ENCODE peak calls at places on chromosomes 6 and 20, in nine cellular contexts. H, V, E, K, U, O, X, N and P are unnamed samples.

GRCh38 chr6:85364354-85364753 is 85.5 kb upstream of the NT5E start:
- DNase-seq in H (no peak), V (peak), E (peak), K (no peak), U (no peak), O (no peak), X (peak), N (no peak), P (no peak)

GRCh38 chr20:32327087-32327681 is 30.9 kb upstream of the ASXL1 start:
- DNase-seq in H (no peak), V (peak), E (peak), K (peak), U (no peak), O (peak), X (peak), N (no peak), P (no peak)

GRCh38 chr6:128491041-128491642 is 29.3 kb downstream of the PTPRK start:
- DNase-seq in H (peak), V (no peak), E (no peak), K (peak), U (peak), O (no peak), X (peak), N (no peak), P (no peak)

GRCh38 chr20:32773880-32774279 is 11.7 kb downstream of the DNMT3B start:
- DNase-seq in H (no peak), V (no peak), E (no peak), K (no peak), U (no peak), O (no peak), X (no peak), N (no peak), P (no peak)

GRCh38 chr6:157251565-157252247 is 71.6 kb downstream of the TMEM242 start:
- DNase-seq in H (no peak), V (no peak), E (no peak), K (no peak), U (no peak), O (no peak), X (no peak), N (peak), P (no peak)

GRCh38 chr6:5142915-5143314 is 57.8 kb downstream of the PPP1R3G start:
- DNase-seq in H (no peak), V (peak), E (no peak), K (no peak), U (no peak), O (peak), X (no peak), N (no peak), P (no peak)

GRCh38 chr6:97923249-97923648 is 640.2 kb upstream of the MMS22L start:
- DNase-seq in H (no peak), V (no peak), E (no peak), K (no peak), U (no peak), O (no peak), X (no peak), N (no peak), P (no peak)

GRCh38 chr20:16111853-16112412 is 461.3 kb downstream of the KIF16B start:
- DNase-seq in H (no peak), V (no peak), E (no peak), K (no peak), U (no peak), O (no peak), X (no peak), N (no peak), P (no peak)

GRCh38 chr20:50494428-50494827 is 15.8 kb upstream of the PTPN1 start:
- DNase-seq in H (no peak), V (no peak), E (no peak), K (no peak), U (no peak), O (no peak), X (no peak), N (no peak), P (no peak)

GRCh38 chr20:53937330-53937729 is 133.1 kb downstream of the BCAS1 start:
- DNase-seq in H (no peak), V (no peak), E (no peak), K (no peak), U (no peak), O (no peak), X (no peak), N (no peak), P (no peak)

GRCh38 chr6:25360611-25361010 is 81.4 kb downstream of the CARMIL1 start:
- DNase-seq in H (no peak), V (peak), E (peak), K (no peak), U (no peak), O (peak), X (peak), N (no peak), P (no peak)

GRCh38 chr6:123418101-123418500 is 218.6 kb downstream of the TRDN start:
- DNase-seq in H (no peak), V (no peak), E (no peak), K (no peak), U (no peak), O (no peak), X (no peak), N (no peak), P (peak)

GRCh38 chr20:19492937-19493336 is 265.1 kb upstream of the RIN2 start:
- DNase-seq in H (no peak), V (no peak), E (no peak), K (no peak), U (peak), O (no peak), X (no peak), N (peak), P (no peak)

GRCh38 chr6:149264629-149265028 is 52.9 kb upstream of the TAB2 start:
- DNase-seq in H (no peak), V (no peak), E (no peak), K (peak), U (peak), O (no peak), X (no peak), N (no peak), P (no peak)

GRCh38 chr20:46113071-46113470 is 5.0 kb upstream of the CD40 start:
- DNase-seq in H (no peak), V (no peak), E (no peak), K (no peak), U (no peak), O (no peak), X (no peak), N (no peak), P (no peak)

GRCh38 chr6:144159727-144160126 is 9.4 kb downstream of the STX11 start:
- DNase-seq in H (no peak), V (no peak), E (no peak), K (no peak), U (no peak), O (no peak), X (no peak), N (no peak), P (no peak)

GRCh38 chr6:102407886-102408741 is 1014.6 kb downstream of the GRIK2 start:
- DNase-seq in H (no peak), V (no peak), E (no peak), K (no peak), U (no peak), O (no peak), X (no peak), N (no peak), P (no peak)

GRCh38 chr6:7343546-7344475 is 30.8 kb upstream of the SSR1 start:
- DNase-seq in H (peak), V (no peak), E (no peak), K (no peak), U (no peak), O (no peak), X (no peak), N (no peak), P (no peak)

GRCh38 chr6:165939601-165940290 is 227.9 kb downstream of the TBXT start:
- DNase-seq in H (no peak), V (no peak), E (no peak), K (no peak), U (no peak), O (no peak), X (no peak), N (no peak), P (no peak)

GRCh38 chr20:14616003-14616402 is 278.6 kb upstream of the FLRT3 start:
- DNase-seq in H (no peak), V (no peak), E (no peak), K (no peak), U (no peak), O (no peak), X (no peak), N (no peak), P (no peak)

GRCh38 chr6:36739947-36740817 is 42.6 kb downstream of the RAB44 start:
- DNase-seq in H (no peak), V (peak), E (peak), K (no peak), U (no peak), O (peak), X (no peak), N (no peak), P (no peak)

GRCh38 chr20:31543966-31544598 is 29.8 kb downstream of the HM13 start:
- DNase-seq in H (no peak), V (peak), E (peak), K (no peak), U (peak), O (peak), X (peak), N (peak), P (no peak)

GRCh38 chr6:97459986-97460385 is 177.0 kb upstream of the MMS22L start:
- DNase-seq in H (no peak), V (no peak), E (peak), K (no peak), U (no peak), O (no peak), X (peak), N (no peak), P (no peak)

GRCh38 chr20:43971233-43971632 is 56.6 kb downstream of the TOX2 start:
- DNase-seq in H (no peak), V (no peak), E (no peak), K (no peak), U (no peak), O (no peak), X (no peak), N (no peak), P (no peak)

GRCh38 chr6:112839525-112839961 is 492.4 kb downstream of the RFPL4B start:
- DNase-seq in H (no peak), V (peak), E (peak), K (no peak), U (no peak), O (peak), X (peak), N (no peak), P (peak)

GRCh38 chr6:113481910-113482309 is 375.2 kb upstream of the MARCKS start:
- DNase-seq in H (no peak), V (no peak), E (no peak), K (no peak), U (no peak), O (no peak), X (no peak), N (no peak), P (no peak)

GRCh38 chr6:6924708-6925107 is 183.1 kb upstream of the RREB1 start:
- DNase-seq in H (no peak), V (no peak), E (no peak), K (no peak), U (no peak), O (no peak), X (no peak), N (no peak), P (no peak)

GRCh38 chr20:49281059-49281912 is 3.4 kb upstream of the ZNFX1 start:
- DNase-seq in H (peak), V (no peak), E (peak), K (peak), U (peak), O (peak), X (peak), N (no peak), P (no peak)

GRCh38 chr6:53770690-53771320 is 24.0 kb upstream of the LRRC1 start:
- DNase-seq in H (no peak), V (peak), E (peak), K (no peak), U (peak), O (no peak), X (peak), N (no peak), P (no peak)

GRCh38 chr20:31770243-31770642 is 31.2 kb downstream of the TPX2 start:
- DNase-seq in H (no peak), V (no peak), E (no peak), K (no peak), U (no peak), O (no peak), X (no peak), N (no peak), P (no peak)

GRCh38 chr6:31652925-31653724 is 664 bp upstream of the BAG6 start:
- DNase-seq in H (peak), V (no peak), E (peak), K (peak), U (peak), O (peak), X (peak), N (peak), P (no peak)

GRCh38 chr20:20425785-20426471 is 58.0 kb downstream of the INSM1 start:
- DNase-seq in H (no peak), V (peak), E (no peak), K (no peak), U (no peak), O (no peak), X (no peak), N (peak), P (no peak)

GRCh38 chr6:134132494-134133141 is 80.2 kb upstream of the SLC2A12 start:
- DNase-seq in H (no peak), V (peak), E (no peak), K (no peak), U (peak), O (no peak), X (peak), N (no peak), P (no peak)

GRCh38 chr6:116561377-116562018 is 7.9 kb downstream of the CALHM4 start:
- DNase-seq in H (peak), V (peak), E (peak), K (peak), U (peak), O (peak), X (peak), N (peak), P (peak)

GRCh38 chr6:130178692-130179091 is 44.1 kb downstream of the SAMD3 start:
- DNase-seq in H (no peak), V (peak), E (peak), K (peak), U (peak), O (peak), X (peak), N (no peak), P (no peak)

GRCh38 chr20:50762045-50762422 is 30.7 kb downstream of the PARD6B start:
- DNase-seq in H (peak), V (peak), E (peak), K (no peak), U (no peak), O (no peak), X (no peak), N (no peak), P (no peak)

GRCh38 chr6:158711264-158711663 is 61.4 kb downstream of the SYTL3 start:
- DNase-seq in H (no peak), V (peak), E (no peak), K (no peak), U (no peak), O (peak), X (peak), N (no peak), P (no peak)
- H3K4me3 ChIP-seq in H (no peak), V (peak), E (no peak), K (no peak), U (no peak), O (no peak), X (no peak), N (no peak), P (no peak)

GRCh38 chr20:57718490-57719009 is 8.7 kb upstream of the PMEPA1 start:
- DNase-seq in H (peak), V (peak), E (peak), K (peak), U (peak), O (peak), X (peak), N (peak), P (peak)
- H3K9ac ChIP-seq in H (peak), V (no peak), E (peak), K (no peak), U (peak), O (peak), X (peak), N (no peak), P (no peak)

GRCh38 chr20:37309290-37309689 is 19.8 kb downstream of the MANBAL start:
- DNase-seq in H (no peak), V (no peak), E (no peak), K (no peak), U (no peak), O (no peak), X (no peak), N (no peak), P (no peak)
- H3K4me3 ChIP-seq in H (no peak), V (no peak), E (no peak), K (no peak), U (no peak), O (no peak), X (no peak), N (no peak), P (no peak)

DNA sequence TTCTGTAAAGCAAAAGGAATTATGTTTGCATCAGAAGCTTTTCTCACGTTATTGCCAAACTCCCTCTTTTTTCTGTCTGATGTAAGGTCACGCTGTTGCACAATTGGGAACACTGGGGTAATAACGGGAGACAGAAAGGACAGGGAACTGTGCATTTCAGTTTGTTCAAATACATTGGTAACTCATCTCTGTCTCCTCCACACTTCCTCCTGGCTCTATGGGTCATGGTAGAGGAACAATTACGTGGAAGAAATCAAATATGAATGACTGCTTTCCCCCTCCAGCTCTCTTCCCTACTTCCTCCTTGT is 132.2 kb upstream of the TNFAIP3 start:
- DNase-seq in H (no peak), V (no peak), E (no peak), K (peak), U (no peak), O (peak), X (no peak), N (no peak), P (no peak)
- H3K9ac ChIP-seq in H (no peak), V (no peak), E (no peak), K (no peak), U (no peak), O (no peak), X (no peak), N (no peak), P (no peak)

GRCh38 chr6:139133272-139133671 is 1.6 kb upstream of the HECA start:
- DNase-seq in H (no peak), V (no peak), E (no peak), K (peak), U (no peak), O (no peak), X (no peak), N (no peak), P (no peak)
- H3K4me3 ChIP-seq in H (no peak), V (no peak), E (no peak), K (no peak), U (no peak), O (no peak), X (no peak), N (peak), P (peak)

DNA sequence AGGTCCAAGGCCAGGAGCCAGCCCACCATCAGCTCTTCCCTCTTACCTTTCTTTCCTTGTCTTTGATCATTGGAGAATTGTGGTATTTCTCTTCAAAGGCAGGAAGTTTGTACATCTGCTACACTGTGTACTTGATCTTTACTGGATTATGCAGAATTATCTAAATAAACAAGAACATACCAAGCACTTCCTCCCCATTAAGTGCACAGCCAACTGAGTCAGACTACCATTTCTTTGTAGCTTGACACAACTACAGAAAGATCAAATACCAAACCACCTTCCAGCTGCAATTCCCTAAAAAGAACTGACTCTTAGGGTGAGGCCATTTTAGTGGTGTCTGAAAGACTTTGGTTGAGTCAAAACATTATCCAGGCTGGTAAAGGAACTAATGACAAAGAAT is 195.2 kb downstream of the HDGFL1 start:
- DNase-seq in H (no peak), V (peak), E (no peak), K (no peak), U (no peak), O (peak), X (peak), N (no peak), P (no peak)
- H3K9ac ChIP-seq in H (no peak), V (no peak), E (no peak), K (no peak), U (no peak), O (no peak), X (no peak), N (no peak), P (no peak)

DNA sequence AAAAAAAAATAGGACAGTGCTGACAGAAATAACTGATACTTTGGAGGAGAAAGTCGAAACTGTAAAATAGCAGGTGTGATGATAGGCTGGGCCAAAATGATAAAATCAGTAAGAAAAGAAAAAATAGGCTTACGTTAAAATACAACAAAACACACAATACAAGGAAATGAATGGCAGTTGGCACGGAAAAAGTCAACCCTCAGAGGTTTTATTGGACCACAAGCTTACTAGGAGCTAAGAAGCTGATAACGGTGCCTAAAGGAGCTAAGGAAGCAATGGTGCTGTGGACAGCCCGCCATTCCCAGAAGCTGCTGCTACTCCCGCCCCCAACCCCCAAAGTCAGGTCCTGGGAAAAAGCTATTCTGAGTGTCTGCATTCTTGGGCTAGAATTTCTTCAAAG is 55.9 kb upstream of the RNF146 start:
- DNase-seq in H (no peak), V (no peak), E (no peak), K (no peak), U (no peak), O (no peak), X (no peak), N (no peak), P (no peak)
- H3K4me3 ChIP-seq in H (no peak), V (no peak), E (no peak), K (no peak), U (no peak), O (no peak), X (no peak), N (no peak), P (no peak)

GRCh38 chr20:25149986-25150385 is 45.5 kb upstream of the ENTPD6 start:
- DNase-seq in H (no peak), V (no peak), E (no peak), K (no peak), U (no peak), O (no peak), X (no peak), N (no peak), P (no peak)
- H3K9ac ChIP-seq in H (no peak), V (no peak), E (no peak), K (no peak), U (no peak), O (no peak), X (no peak), N (no peak), P (no peak)

GRCh38 chr6:168851460-168852103 is 402.1 kb downstream of the THBS2 start:
- DNase-seq in H (no peak), V (no peak), E (peak), K (no peak), U (no peak), O (no peak), X (no peak), N (no peak), P (no peak)
- H3K4me3 ChIP-seq in H (no peak), V (peak), E (peak), K (peak), U (no peak), O (no peak), X (no peak), N (peak), P (peak)